ENCODE peak calls at places on chromosomes 1 and 21, in six cellular contexts. Q is suprapubic skin, U is GM12892, A is prostate gland, L is GM23338, V is GM12891. D is an unnamed sample.
A peak's percentile ranks its signal among the peaks of the same experiment; 100 is the strongest.

GRCh38 chr1:240946926-240947325 is 335.0 kb upstream of the GREM2 start:
- DNase-seq in Q (no peak), U (peak; percentile 7), A (peak; percentile 14), L (peak; percentile 69), V (peak; percentile 19), D (no peak)

GRCh38 chr1:114668784-114669561 is 876 bp downstream of the DENND2C start:
- DNase-seq in Q (no peak), U (no peak), A (no peak), L (peak; percentile 28), V (no peak), D (no peak)

GRCh38 chr1:96538883-96539282 is 182.7 kb upstream of the PTBP2 start:
- DNase-seq in Q (no peak), U (no peak), A (no peak), L (no peak), V (no peak), D (no peak)

GRCh38 chr1:197521118-197521739 is 253.2 kb downstream of the CRB1 start:
- DNase-seq in Q (no peak), U (no peak), A (no peak), L (peak; percentile 80), V (peak; percentile 6), D (no peak)

GRCh38 chr1:5343256-5344020 is 648.8 kb downstream of the NPHP4 start:
- DNase-seq in Q (peak; percentile 38), U (no peak), A (no peak), L (no peak), V (no peak), D (no peak)

GRCh38 chr1:47388548-47389238 is 27.4 kb upstream of the FOXE3 start:
- DNase-seq in Q (peak; percentile 84), U (peak; percentile 34), A (peak; percentile 39), L (peak; percentile 83), V (peak; percentile 35), D (peak; percentile 66)

GRCh38 chr1:55868026-55868425 is 652.9 kb upstream of the USP24 start:
- DNase-seq in Q (no peak), U (no peak), A (peak; percentile 19), L (peak; percentile 34), V (no peak), D (no peak)

GRCh38 chr1:41498809-41499208 is 14.3 kb upstream of the EDN2 start:
- DNase-seq in Q (no peak), U (no peak), A (peak; percentile 91), L (peak; percentile 30), V (no peak), D (no peak)

GRCh38 chr1:188514917-188515316 is 1686.2 kb downstream of the PLA2G4A start:
- DNase-seq in Q (no peak), U (no peak), A (no peak), L (no peak), V (no peak), D (no peak)

GRCh38 chr1:161019767-161020572 is 982 bp downstream of the F11R start:
- DNase-seq in Q (no peak), U (no peak), A (peak; percentile 61), L (peak; percentile 42), V (no peak), D (no peak)

GRCh38 chr1:29488794-29489309 is 252.5 kb downstream of the PTPRU start:
- DNase-seq in Q (peak; percentile 68), U (no peak), A (no peak), L (no peak), V (no peak), D (no peak)

DNA sequence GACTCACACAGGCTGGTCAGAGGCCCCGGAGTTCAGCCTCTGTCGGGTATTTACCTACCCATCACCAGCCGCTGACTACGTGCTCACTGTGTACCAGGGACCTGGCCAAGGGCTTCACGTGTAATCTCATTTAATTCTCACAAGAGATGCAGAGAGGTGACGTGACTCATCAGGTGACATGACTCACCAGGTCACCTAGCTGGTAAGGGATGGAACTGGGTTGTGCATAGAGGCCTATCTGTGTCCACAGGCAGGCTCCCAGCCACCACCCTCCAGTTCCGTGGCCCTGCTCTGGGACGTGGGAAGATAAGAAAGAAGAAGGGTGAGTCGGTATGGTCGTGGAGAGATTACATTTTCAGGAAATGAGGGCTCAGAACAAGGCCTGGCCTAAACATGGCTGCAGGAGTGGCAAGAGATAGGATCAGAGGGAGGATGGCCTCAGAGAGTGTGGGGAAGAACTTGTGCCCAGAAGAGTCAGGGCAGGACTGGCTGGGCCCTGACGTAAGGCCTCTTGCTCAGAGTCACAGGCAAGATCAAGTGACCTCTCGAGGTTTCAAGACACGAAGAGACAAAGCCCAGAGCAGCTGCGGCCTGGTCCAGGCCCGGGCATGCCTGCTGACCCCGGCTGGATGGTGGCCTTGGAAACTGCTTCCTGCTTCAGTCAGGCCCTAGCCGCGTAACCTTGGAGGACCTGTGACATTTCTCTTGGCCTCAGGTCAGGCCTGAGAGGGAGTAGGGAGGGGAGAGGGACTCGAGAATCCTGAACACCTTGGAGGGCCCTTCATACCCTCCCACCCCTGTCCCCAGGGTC is 52.7 kb upstream of the WASF2 start:
- DNase-seq in Q (no peak), U (no peak), A (peak; percentile 45), L (no peak), V (no peak), D (peak; percentile 99)
- TF ChIP-seq POLR2AphosphoS5 in Q (peak; percentile 4), U (no peak), A (no peak), L (no peak), V (no peak), D (peak; percentile 15)

GRCh38 chr21:46129846-46130651 is 25.3 kb downstream of the FTCD start:
- DNase-seq in Q (no peak), U (no peak), A (no peak), L (no peak), V (no peak), D (no peak)

GRCh38 chr21:46128983-46129571 is 26.3 kb downstream of the FTCD start:
- DNase-seq in Q (no peak), U (no peak), A (no peak), L (no peak), V (no peak), D (no peak)

GRCh38 chr21:46128106-46128982 is 27.0 kb downstream of the FTCD start:
- DNase-seq in Q (peak; percentile 57), U (no peak), A (no peak), L (no peak), V (no peak), D (no peak)

GRCh38 chr21:46131721-46132651 is 23.4 kb downstream of the FTCD start:
- DNase-seq in Q (no peak), U (no peak), A (no peak), L (no peak), V (no peak), D (no peak)

GRCh38 chr21:46130721-46131720 is 24.4 kb downstream of the FTCD start:
- DNase-seq in Q (no peak), U (no peak), A (no peak), L (no peak), V (no peak), D (no peak)
- TF ChIP-seq POLR2AphosphoS5 in Q (no peak), U (no peak), A (no peak), L (no peak), V (no peak), D (no peak)

DNA sequence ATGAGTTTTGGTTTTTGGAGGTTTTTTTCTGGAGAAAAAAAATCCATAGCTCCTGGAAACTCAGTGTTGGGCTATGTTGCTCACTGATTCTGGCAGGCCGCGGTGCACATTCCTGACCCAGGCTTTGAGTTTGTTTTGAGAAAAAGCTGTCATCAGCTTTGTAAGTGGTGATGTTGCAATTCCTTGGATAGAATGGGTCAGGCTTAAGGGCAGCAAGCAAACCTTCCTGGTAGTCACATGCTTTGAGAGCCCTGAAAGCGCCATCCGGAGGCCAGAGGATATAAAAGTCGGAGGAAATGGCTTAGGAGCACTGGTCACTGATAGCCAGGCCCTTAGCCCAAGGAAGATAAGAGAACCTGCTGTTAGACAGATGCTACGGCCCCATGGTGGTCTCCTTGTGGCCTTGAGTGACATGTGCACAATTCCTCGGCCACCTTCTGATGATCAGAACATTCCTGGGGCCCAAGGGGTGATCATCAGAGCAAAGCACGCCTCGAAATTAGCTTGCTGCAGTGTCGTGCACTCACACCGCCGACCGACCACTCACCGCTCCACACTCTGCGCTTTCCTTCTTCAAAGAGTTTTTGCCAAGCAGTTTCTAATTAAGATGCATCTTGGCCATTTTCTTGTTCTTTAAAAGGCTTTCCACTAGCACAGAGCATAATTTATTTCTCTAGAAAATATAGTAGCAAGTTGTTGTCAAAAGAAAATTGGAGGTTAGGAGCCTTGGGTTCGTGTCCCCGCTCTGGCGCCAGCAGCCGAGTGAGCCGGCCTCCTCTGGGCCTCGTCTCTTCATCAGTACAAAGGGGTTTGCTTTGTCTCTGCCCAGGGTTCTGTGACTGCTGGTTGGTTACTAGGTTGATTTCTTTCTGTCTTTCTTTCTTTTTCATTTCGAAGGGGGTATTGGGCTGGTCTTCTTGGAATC is 78.7 kb downstream of the MAN1C1 start:
- DNase-seq in Q (peak; percentile 90), U (no peak), A (peak; percentile 50), L (peak; percentile 88), V (no peak), D (no peak)
- TF ChIP-seq POLR2AphosphoS5 in Q (peak; percentile 87), U (no peak), A (peak; percentile 75), L (no peak), V (no peak), D (no peak)

GRCh38 chr1:2301607-2302291 is 73.6 kb downstream of the SKI start:
- DNase-seq in Q (no peak), U (no peak), A (no peak), L (no peak), V (no peak), D (no peak)

GRCh38 chr1:2304282-2304681 is 76.2 kb downstream of the SKI start:
- DNase-seq in Q (no peak), U (no peak), A (no peak), L (no peak), V (no peak), D (no peak)

GRCh38 chr1:2303781-2304180 is 75.7 kb downstream of the SKI start:
- DNase-seq in Q (no peak), U (no peak), A (no peak), L (no peak), V (no peak), D (no peak)

GRCh38 chr1:2302292-2302925 is 74.3 kb downstream of the SKI start:
- DNase-seq in Q (no peak), U (no peak), A (no peak), L (no peak), V (no peak), D (no peak)

DNA sequence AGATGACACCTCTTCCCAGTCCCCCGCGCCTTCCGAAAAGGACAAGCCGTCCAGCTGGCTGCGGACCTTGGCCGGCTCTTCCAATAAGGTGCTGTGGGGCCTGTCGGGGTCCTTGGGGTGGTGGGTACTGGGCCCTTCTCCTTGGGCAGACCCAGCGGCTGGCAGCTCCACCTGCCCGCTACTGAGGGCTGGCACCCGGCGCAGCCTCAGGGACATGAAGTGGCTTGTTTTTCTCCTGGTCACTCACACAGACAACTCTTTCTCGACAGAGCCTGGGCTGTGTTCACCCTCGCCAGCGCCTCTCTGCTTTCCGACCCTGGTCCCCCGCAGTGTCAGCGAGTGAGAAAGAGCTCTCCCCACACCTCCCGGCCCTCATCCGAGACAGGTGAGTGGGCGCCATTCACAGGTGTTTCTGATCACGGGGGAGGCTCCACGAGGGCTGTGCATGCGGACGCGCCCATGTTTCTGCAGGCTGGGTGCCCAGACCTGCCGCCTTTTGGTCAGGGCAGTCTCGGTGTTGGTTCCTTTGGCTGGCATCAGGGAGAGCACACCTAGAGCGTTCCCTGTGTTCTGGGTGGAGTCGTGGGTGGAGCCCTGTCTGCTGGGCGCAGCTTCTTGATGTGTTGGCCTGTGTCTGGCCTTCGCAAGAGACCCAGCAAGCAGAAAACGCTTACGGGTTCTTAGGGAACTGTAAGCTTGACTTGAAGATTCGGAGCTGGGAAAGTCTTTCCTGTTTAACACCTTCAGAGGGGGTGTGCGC is 75.1 kb downstream of the SKI start:
- DNase-seq in Q (no peak), U (no peak), A (peak; percentile 85), L (no peak), V (no peak), D (no peak)
- TF ChIP-seq POLR2AphosphoS5 in Q (no peak), U (no peak), A (peak; percentile 84), L (no peak), V (no peak), D (no peak)

D was measured in Panc1.